ENCODE peak calls at places on chromosomes 16 and 17, in seven cellular contexts. H, C, Y, F, I, T and M are unnamed samples.

GRCh38 chr16:87844374-87844733 is 25.0 kb downstream of the SLC7A5 start:
- DNase-seq in Y (no peak), T (no peak), C (peak; percentile 43), F (peak; percentile 65), I (no peak), H (no peak), M (no peak)

GRCh38 chr16:13643412-13643811 is 276.5 kb upstream of the ERCC4 start:
- DNase-seq in F (no peak), T (no peak), I (no peak), C (no peak), H (no peak), Y (no peak), M (no peak)

GRCh38 chr16:50067290-50067853 is 1.6 kb downstream of the HEATR3 start:
- DNase-seq in I (peak; percentile 18), F (no peak), Y (peak; percentile 63), H (peak; percentile 36), T (peak; percentile 50), C (no peak), M (peak; percentile 32)

GRCh38 chr16:14398014-14398717 is 231.9 kb downstream of the PARN start:
- DNase-seq in H (no peak), Y (no peak), C (no peak), I (no peak), F (no peak), T (no peak), M (no peak)

GRCh38 chr17:62763891-62764600 is 44.1 kb downstream of the MARCHF10 start:
- DNase-seq in C (no peak), T (no peak), I (no peak), H (no peak), Y (no peak), F (no peak), M (no peak)

GRCh38 chr17:30393911-30394867 is 15.5 kb downstream of the CPD start:
- DNase-seq in C (no peak), I (no peak), H (no peak), Y (no peak), F (no peak), T (no peak), M (no peak)

GRCh38 chr16:16127469-16128116 is 95.7 kb downstream of the ABCC6 start:
- DNase-seq in Y (peak; percentile 74), C (peak; percentile 53), T (peak; percentile 83), H (peak; percentile 74), F (peak; percentile 47), I (peak; percentile 83), M (peak; percentile 47)

GRCh38 chr16:31920373-31920772 is 46.8 kb downstream of the ZNF267 start:
- DNase-seq in H (no peak), C (no peak), T (no peak), Y (no peak), F (no peak), I (no peak), M (no peak)

GRCh38 chr17:43176119-43176570 is 5.1 kb downstream of the NBR1 start:
- DNase-seq in H (no peak), C (no peak), I (no peak), F (no peak), T (no peak), Y (no peak), M (no peak)

GRCh38 chr16:80015566-80015965 is 415.0 kb upstream of the MAF start:
- DNase-seq in H (no peak), F (no peak), I (no peak), Y (no peak), C (no peak), T (no peak), M (no peak)

GRCh38 chr17:65009848-65010247 is 46.7 kb downstream of the GNA13 start:
- DNase-seq in C (no peak), T (no peak), Y (no peak), H (no peak), F (no peak), I (no peak), M (no peak)

GRCh38 chr17:65013613-65014391 is 42.7 kb downstream of the GNA13 start:
- DNase-seq in F (no peak), C (no peak), H (peak; percentile 85), T (no peak), I (no peak), Y (no peak), M (no peak)

GRCh38 chr17:65011047-65011446 is 45.5 kb downstream of the GNA13 start:
- DNase-seq in T (no peak), Y (no peak), F (no peak), C (no peak), H (no peak), I (no peak), M (no peak)

GRCh38 chr17:65005858-65006257 is 50.7 kb downstream of the GNA13 start:
- DNase-seq in C (no peak), H (no peak), F (no peak), Y (no peak), T (no peak), I (no peak), M (no peak)

GRCh38 chr17:65008877-65009276 is 47.7 kb downstream of the GNA13 start:
- DNase-seq in H (no peak), I (no peak), F (no peak), T (no peak), Y (no peak), C (no peak), M (no peak)
- H3K27ac ChIP-seq in H (no peak overlapping the region), I (peak overlapping the region; percentile 21), F (no peak overlapping the region), T (peak overlapping the region; percentile 3), Y (no peak overlapping the region), C (no peak overlapping the region), M (no peak overlapping the region)

GRCh38 chr16:22645868-22646267 is 135.2 kb downstream of the NPIPB5 start:
- DNase-seq in C (no peak), Y (no peak), I (no peak), F (no peak), T (no peak), H (no peak), M (no peak)
- TF ChIP-seq CTCF in C (no peak), Y (no peak), I (no peak), F (no peak), T (no peak), H (no peak), M (no peak)

GRCh38 chr17:37213927-37214326 is 161.9 kb upstream of the C17orf78 start:
- DNase-seq in F (no peak), Y (no peak), T (no peak), H (no peak), I (no peak), C (no peak), M (no peak)

GRCh38 chr17:37207103-37207502 is 168.7 kb upstream of the C17orf78 start:
- DNase-seq in C (no peak), H (no peak), F (no peak), T (no peak), Y (no peak), I (no peak), M (no peak)

GRCh38 chr17:37206299-37206698 is 169.5 kb upstream of the C17orf78 start:
- DNase-seq in F (no peak), T (no peak), H (no peak), C (no peak), Y (no peak), I (no peak), M (no peak)

DNA sequence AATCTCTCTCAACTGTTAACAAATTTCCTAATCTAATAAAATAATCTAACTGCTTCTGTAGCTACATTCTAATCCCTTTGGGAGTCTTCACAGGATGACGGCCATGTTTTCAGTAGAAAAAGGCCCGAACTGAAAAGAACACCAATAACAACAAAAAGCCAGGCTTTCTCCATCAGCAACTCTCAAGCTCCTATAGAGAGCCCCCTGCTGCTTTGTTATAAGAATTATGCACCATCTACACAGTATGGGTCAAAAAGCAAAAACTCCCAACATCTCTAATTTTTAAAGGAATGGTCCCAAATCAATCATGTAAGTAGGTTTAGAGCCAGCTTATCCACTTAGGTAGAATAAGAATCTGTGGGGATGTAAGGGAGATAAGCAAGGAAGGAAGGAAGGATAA is 163.6 kb upstream of the C17orf78 start:
- DNase-seq in F (no peak), C (no peak), H (no peak), I (no peak), T (no peak), Y (no peak), M (no peak)
- H3K4me1 ChIP-seq in F (peaks cover 11% of the 10 kb centered on the region), C (peaks cover 11% of the 10 kb centered on the region), H (no peaks in the 10 kb centered on the region), I (no peaks in the 10 kb centered on the region), T (peaks cover 2% of the 10 kb centered on the region), Y (no peaks in the 10 kb centered on the region), M (no peaks in the 10 kb centered on the region)

DNA sequence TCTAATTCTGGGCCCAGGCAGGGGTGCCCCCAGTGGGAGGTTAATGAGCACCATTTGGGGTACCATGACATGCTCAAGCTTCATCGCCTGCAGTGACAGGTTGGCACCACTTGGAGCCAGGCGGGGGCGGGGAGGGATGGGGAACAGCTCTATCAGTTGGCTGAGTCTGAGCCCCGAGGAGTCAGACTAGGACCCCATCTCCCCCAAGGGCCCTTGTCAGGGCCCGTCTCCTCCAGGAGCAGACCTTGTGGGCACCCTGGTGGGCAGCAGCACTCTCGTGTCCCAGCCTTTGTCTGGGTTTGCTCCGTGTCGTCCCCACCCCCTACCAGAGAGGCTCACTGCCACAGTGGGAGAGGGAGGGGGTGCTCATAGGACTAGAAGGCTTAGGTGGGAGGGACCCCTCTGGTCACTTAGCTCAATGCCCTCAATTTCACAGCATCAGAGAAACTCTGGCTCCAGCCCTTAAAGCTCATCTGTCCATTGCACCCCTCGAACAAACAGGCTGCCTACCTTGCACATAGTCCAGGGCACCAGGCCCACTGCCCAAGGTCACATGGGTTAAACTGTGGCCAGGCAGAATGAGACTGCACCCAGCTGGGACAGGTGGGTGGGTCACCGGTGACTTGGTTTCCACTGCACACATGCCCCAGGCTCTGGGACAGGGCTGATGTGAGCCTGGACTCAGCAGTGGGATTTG is 4.1 kb downstream of the PPP1R9B start:
- DNase-seq in H (no peak), Y (no peak), F (no peak), T (no peak), C (no peak), I (no peak), M (no peak)
- H3K27ac ChIP-seq in H (no peak overlapping the region), Y (peak overlapping the region; percentile 37), F (peak overlapping the region; percentile 99), T (peak overlapping the region; percentile 84), C (peak overlapping the region; percentile 98), I (peak overlapping the region; percentile 89), M (peak overlapping the region; percentile 41)

DNA sequence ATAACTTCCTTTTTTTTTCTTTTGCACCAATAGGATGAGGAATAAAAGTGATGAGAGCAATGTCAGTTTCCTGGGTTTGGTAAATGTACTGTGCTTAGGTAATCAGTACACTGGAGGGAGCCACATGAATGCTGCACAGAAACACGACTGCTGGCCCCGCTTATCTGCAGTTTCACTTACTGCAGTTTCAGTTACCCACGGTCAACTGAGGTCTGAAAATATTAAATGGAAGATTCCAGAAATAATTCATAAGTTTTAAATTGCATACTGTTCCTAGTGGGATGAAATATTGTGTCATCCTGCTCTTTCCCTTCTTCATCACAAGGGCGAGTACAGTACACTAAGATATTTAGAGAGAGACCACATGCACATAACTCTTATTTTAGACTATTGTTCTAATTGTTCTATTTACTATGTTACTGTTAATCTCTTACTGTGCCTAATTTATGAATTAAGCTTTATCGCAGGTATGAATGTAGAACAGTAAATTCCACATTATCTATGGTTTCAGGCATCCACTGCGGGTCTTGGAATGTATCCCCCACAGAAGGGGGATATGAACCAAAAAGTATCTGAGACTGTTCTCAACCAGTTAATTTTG is 6.4 kb upstream of the LGALS3BP start:
- DNase-seq in Y (no peak), H (peak; percentile 42), C (no peak), T (peak; percentile 73), F (peak; percentile 35), I (no peak), M (no peak)
- TF ChIP-seq CTCF in Y (peak; percentile 29), H (peak; percentile 45), C (peak; percentile 61), T (peak; percentile 32), F (peak; percentile 37), I (peak; percentile 49), M (peak; percentile 32)